ENCODE peak calls at places on chromosomes 13 and 19, in seven cellular contexts. Y is Caco-2, T is lung, P is HepG2, A is lower lobe of right lung, F is tibial artery, M is keratinocyte. K is an unnamed sample. For H3K4me1 and H3K9me3, the result is how much of the 10 kb centered on the place peaks cover.

GRCh38 chr19:41705393-41706174 is 2.8 kb upstream of the CEACAM5 start:
- DNase-seq in A (no peak), M (no peak), Y (peak), F (peak), T (no peak), P (no peak), K (peak)

GRCh38 chr19:31803819-31804446 is 454.7 kb upstream of the TSHZ3 start:
- DNase-seq in M (no peak), F (no peak), Y (no peak), P (no peak), T (peak), A (no peak), K (no peak)

GRCh38 chr19:1469936-1470863 is 8.8 kb downstream of the C19orf25 start:
- DNase-seq in T (no peak), P (no peak), Y (peak), A (peak), M (no peak), F (no peak), K (peak)

GRCh38 chr19:45179063-45179847 is 671 bp downstream of the BLOC1S3 start:
- DNase-seq in T (peak), Y (no peak), A (peak), F (no peak), M (no peak), P (no peak), K (no peak)

GRCh38 chr19:44069415-44069814 is 2.5 kb upstream of the ZNF284 start:
- DNase-seq in Y (no peak), P (no peak), T (no peak), A (no peak), M (no peak), F (no peak), K (no peak)

GRCh38 chr19:55146078-55146647 is 2.8 kb downstream of the TNNT1 start:
- DNase-seq in F (no peak), P (no peak), Y (peak), T (no peak), A (no peak), M (no peak), K (no peak)

GRCh38 chr13:110640591-110641029 is 25.3 kb downstream of the NAXD start:
- DNase-seq in Y (no peak), T (no peak), F (peak), P (no peak), M (no peak), A (no peak), K (no peak)

GRCh38 chr19:55113570-55114039 is 3.8 kb downstream of the PPP1R12C start:
- DNase-seq in Y (peak), P (peak), M (no peak), F (peak), T (peak), A (peak), K (peak)

GRCh38 chr19:4374451-4375163 is 25.7 kb downstream of the SH3GL1 start:
- DNase-seq in T (peak), A (peak), P (peak), F (peak), M (no peak), Y (peak), K (peak)

GRCh38 chr13:50016421-50016820 is 1.2 kb downstream of the KCNRG start:
- DNase-seq in T (no peak), A (no peak), Y (no peak), M (no peak), F (no peak), P (no peak), K (no peak)

GRCh38 chr13:104414771-104415170 is 1348.6 kb upstream of the SLC10A2 start:
- DNase-seq in T (no peak), M (no peak), Y (no peak), A (no peak), F (no peak), P (no peak), K (no peak)

GRCh38 chr19:41795031-41795461 is 1.3 kb upstream of the CEACAM3 start:
- DNase-seq in Y (peak), A (no peak), T (peak), P (peak), M (no peak), F (no peak), K (no peak)

GRCh38 chr19:15631817-15632216 is 8.9 kb upstream of the CYP4F3 start:
- DNase-seq in T (no peak), P (peak), F (no peak), M (no peak), Y (no peak), A (no peak), K (peak)

GRCh38 chr19:5903502-5904301 is at the start of gene NDUFA11:
- DNase-seq in A (peak), M (no peak), T (peak), Y (peak), P (peak), F (peak), K (peak)

GRCh38 chr13:59533561-59534337 is 630.0 kb downstream of the DIAPH3 start:
- DNase-seq in P (peak), M (no peak), A (no peak), Y (no peak), T (no peak), F (no peak), K (no peak)

GRCh38 chr13:103022328-103022727 is 43.9 kb downstream of the SLC10A2 start:
- DNase-seq in M (no peak), F (no peak), T (no peak), Y (no peak), P (no peak), A (no peak), K (no peak)

GRCh38 chr19:49151339-49152217 is 3.6 kb downstream of the HRC start:
- DNase-seq in P (no peak), M (peak), Y (peak), A (peak), T (peak), F (peak), K (peak)

GRCh38 chr13:105552078-105552477 is 983.4 kb downstream of the EFNB2 start:
- DNase-seq in F (no peak), P (no peak), A (no peak), M (no peak), T (no peak), Y (no peak), K (no peak)

GRCh38 chr13:67619987-67620386 is 389.9 kb upstream of the PCDH9 start:
- DNase-seq in A (no peak), P (no peak), Y (no peak), F (no peak), T (no peak), M (no peak), K (no peak)

GRCh38 chr19:51903192-51903591 is 1.6 kb downstream of the ZNF649 start:
- DNase-seq in T (no peak), A (no peak), Y (no peak), P (no peak), F (no peak), M (no peak), K (no peak)

GRCh38 chr13:87671031-87671823 is at the start of gene SLITRK5:
- DNase-seq in T (peak), Y (peak), A (peak), P (peak), F (peak), M (no peak), K (peak)

GRCh38 chr13:31236211-31236786 is 36.5 kb downstream of the B3GLCT start:
- DNase-seq in M (no peak), Y (no peak), T (no peak), F (no peak), P (peak), A (no peak), K (no peak)

GRCh38 chr13:74794582-74794981 is 660.4 kb upstream of the KLF12 start:
- DNase-seq in A (no peak), Y (no peak), P (no peak), T (no peak), M (no peak), F (no peak), K (no peak)

GRCh38 chr19:47377801-47378200 is 28.7 kb downstream of the DHX34 start:
- DNase-seq in T (no peak), P (no peak), F (no peak), A (no peak), M (no peak), Y (no peak), K (no peak)

GRCh38 chr13:22915442-22916082 is 265.2 kb upstream of the SGCG start:
- DNase-seq in A (peak), Y (no peak), P (no peak), F (no peak), T (peak), M (no peak), K (peak)

GRCh38 chr13:106496072-106496997 is 39.1 kb downstream of the EFNB2 start:
- DNase-seq in T (no peak), Y (no peak), M (no peak), P (no peak), F (no peak), A (no peak), K (peak)

GRCh38 chr19:53581871-53582279 is 43.9 kb downstream of the ZNF331 start:
- DNase-seq in F (no peak), M (no peak), A (no peak), P (no peak), T (no peak), Y (no peak), K (peak)

GRCh38 chr13:25802579-25802978 is 249.2 kb downstream of the SHISA2 start:
- DNase-seq in T (no peak), A (no peak), F (no peak), Y (no peak), P (no peak), M (no peak), K (no peak)

GRCh38 chr13:113880651-113881611 is 17.1 kb upstream of the GAS6 start:
- DNase-seq in F (peak), P (no peak), A (no peak), Y (no peak), T (no peak), M (no peak), K (no peak)

GRCh38 chr19:18557474-18558201 is at the start of gene KXD1:
- DNase-seq in P (peak), A (peak), F (peak), T (peak), Y (peak), M (peak), K (peak)
- TF ChIP-seq CTCF in P (peak), A (no peak), F (no peak), T (no peak), Y (no peak), M (no peak), K (no peak)

GRCh38 chr19:35043906-35044305 is 2.4 kb downstream of the HPN start:
- DNase-seq in P (no peak), T (no peak), Y (no peak), F (no peak), A (no peak), M (no peak), K (no peak)
- H3K4me1 ChIP-seq in P (half or more), T (under half), Y (under half), F (under half), A (under half), M (under half), K (under half)

DNA sequence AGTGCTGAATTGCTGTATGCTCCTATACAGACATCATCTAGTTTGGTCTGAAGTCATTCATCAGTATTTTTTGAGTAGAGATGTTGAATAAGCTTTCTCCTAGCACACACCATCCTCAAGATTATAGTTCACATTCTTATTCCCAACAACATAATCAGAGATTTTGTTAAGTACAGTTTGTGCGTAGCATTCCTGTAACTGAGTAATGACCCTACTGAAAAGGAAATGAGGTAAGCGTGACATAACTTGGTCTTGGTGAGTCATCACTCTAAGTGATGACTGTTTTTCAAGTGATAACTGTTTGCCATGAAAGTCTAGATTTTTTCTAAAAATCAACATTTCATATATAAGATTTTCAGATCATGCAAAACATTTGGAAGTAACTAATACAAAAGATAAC is 18.5 kb upstream of the FAM216B start:
- DNase-seq in Y (no peak), A (no peak), T (no peak), F (no peak), M (peak), P (no peak), K (no peak)
- H3K9me3 ChIP-seq in Y (under half), A (under half), T (under half), F (under half), M (under half), P (under half), K (under half)

DNA sequence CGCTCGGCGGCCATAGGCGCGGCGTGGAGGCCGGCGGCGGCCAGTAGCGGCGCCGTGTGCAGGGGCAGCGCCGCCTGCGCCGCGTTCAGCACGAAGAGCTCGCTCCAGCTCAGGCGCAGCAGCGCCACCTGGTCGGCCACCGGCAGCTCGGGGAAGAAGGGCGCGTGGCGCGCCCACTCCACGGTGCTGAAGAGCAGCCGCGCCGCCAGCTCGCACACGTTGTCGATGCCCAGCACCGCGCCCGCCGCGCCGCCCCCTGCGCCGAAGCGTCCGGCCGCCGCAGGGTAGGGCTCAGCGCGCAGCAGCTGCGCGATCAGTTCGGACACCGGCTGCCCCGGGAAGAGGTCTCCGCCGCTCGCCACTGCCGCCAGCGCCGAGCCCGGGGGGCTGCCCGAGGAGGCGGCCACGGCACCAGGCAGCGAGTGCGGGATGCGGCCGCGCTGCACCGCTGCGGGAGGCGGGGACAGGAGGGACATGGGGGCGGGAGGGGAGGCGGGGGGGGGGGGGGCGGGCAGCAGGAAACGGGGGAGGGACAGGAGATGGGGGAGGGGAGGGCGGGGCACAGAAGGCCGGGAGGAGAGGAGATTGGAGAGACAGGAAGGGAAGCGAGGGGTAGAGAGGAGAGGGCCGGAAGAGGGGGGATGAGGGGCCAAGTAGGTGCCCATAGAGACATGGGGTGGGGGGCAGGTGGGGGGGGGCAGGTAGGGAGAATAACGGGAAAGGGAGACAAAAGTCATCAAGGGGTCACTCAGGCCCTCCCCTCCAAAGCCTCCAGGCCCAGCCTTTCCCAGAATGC is 9.8 kb downstream of the OCEL1 start:
- DNase-seq in F (peak), Y (no peak), A (peak), P (no peak), M (no peak), T (peak), K (peak)
- TF ChIP-seq CTCF in F (peak), Y (no peak), A (peak), P (no peak), M (peak), T (peak), K (peak)

DNA sequence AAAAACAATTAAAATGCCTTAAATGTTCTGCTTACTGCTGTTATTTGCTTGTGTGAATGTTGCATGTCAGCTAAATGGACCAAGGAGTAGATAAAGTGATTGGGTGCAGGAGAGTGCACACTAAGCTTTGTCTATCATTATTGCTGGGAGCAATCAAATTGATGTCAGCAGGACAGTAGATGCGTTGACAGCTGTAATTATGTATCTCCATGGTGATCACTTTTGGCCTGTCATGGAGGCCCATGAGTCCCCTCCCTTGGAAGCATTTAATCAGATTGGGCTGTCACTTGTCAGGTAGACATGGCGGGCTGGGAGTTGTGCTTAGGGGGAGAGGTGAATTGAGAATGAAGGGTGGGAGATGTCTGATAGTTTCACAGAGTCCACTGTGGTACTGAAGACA is 215.3 kb downstream of the PCCA start:
- DNase-seq in F (no peak), T (no peak), A (no peak), P (no peak), M (no peak), Y (no peak), K (no peak)
- H3K4me1 ChIP-seq in F (under half), T (under half), A (under half), P (under half), M (under half), Y (under half), K (under half)

K was measured in mucosa of descending colon.